ENCODE peak calls at places on chromosomes 11 and 22, in six cellular contexts. S is mesendoderm, P is OCI-LY7, K is esophagus squamous epithelium, H is esophagus muscularis mucosa, Z is IMR-90. X is an unnamed sample.
A peak's percentile ranks its signal among the peaks of the same experiment; 100 is the strongest.

GRCh38 chr11:46364056-46364455 is 16.8 kb downstream of the DGKZ start:
- DNase-seq in P (no peak), K (no peak), H (no peak), S (no peak), Z (no peak), X (no peak)

GRCh38 chr11:74004046-74004693 is 4.7 kb downstream of the UCP3 start:
- DNase-seq in K (no peak), P (no peak), S (no peak), Z (no peak), H (no peak), X (no peak)

GRCh38 chr11:61152816-61153592 is 8.2 kb downstream of the VPS37C start:
- DNase-seq in S (no peak), H (no peak), Z (peak; percentile 70), K (no peak), P (no peak), X (no peak)

GRCh38 chr22:39214383-39215069 is 30.3 kb downstream of the PDGFB start:
- DNase-seq in Z (peak; percentile 36), K (no peak), S (peak; percentile 91), P (no peak), H (no peak), X (no peak)

GRCh38 chr11:86274503-86274902 is 27.5 kb upstream of the HIKESHI start:
- DNase-seq in K (no peak), H (no peak), P (no peak), S (peak; percentile 80), Z (no peak), X (no peak)

GRCh38 chr11:70915158-70915795 is 337.1 kb downstream of the SHANK2 start:
- DNase-seq in Z (no peak), H (no peak), P (no peak), S (no peak), K (no peak), X (no peak)

GRCh38 chr11:84437129-84438123 is 1151.3 kb upstream of the CCDC90B start:
- DNase-seq in S (peak; percentile 94), H (no peak), K (no peak), Z (no peak), P (peak; percentile 15), X (peak; percentile 15)

GRCh38 chr11:117232911-117233409 is 489 bp downstream of the RNF214 start:
- DNase-seq in K (no peak), H (no peak), S (no peak), P (peak; percentile 29), Z (no peak), X (no peak)

GRCh38 chr22:40714514-40714966 is 35.3 kb downstream of the MCHR1 start:
- DNase-seq in Z (peak; percentile 68), P (no peak), S (peak; percentile 73), K (no peak), H (no peak), X (no peak)

GRCh38 chr11:81098471-81098870 is 1635.2 kb downstream of the FAM181B start:
- DNase-seq in H (no peak), K (no peak), S (no peak), Z (no peak), P (no peak), X (no peak)

GRCh38 chr22:46099740-46100139 is 50.6 kb upstream of the PPARA start:
- DNase-seq in K (no peak), P (no peak), Z (no peak), H (no peak), S (no peak), X (no peak)

GRCh38 chr22:45572444-45572843 is 69.8 kb downstream of the FBLN1 start:
- DNase-seq in Z (no peak), S (no peak), H (no peak), P (no peak), K (no peak), X (no peak)

GRCh38 chr11:126391970-126392637 is 36.6 kb downstream of the ST3GAL4 start:
- DNase-seq in Z (no peak), S (peak; percentile 65), K (no peak), P (peak; percentile 38), H (no peak), X (no peak)

GRCh38 chr11:61418136-61418535 is 11.6 kb downstream of the CPSF7 start:
- DNase-seq in Z (peak; percentile 20), K (no peak), H (no peak), P (no peak), S (no peak), X (no peak)

GRCh38 chr11:774873-775592 is 2.3 kb downstream of the GATD1 start:
- DNase-seq in H (no peak), Z (peak; percentile 33), P (no peak), S (no peak), K (no peak), X (no peak)

GRCh38 chr22:37328017-37328416 is 45.7 kb downstream of the CYTH4 start:
- DNase-seq in Z (peak; percentile 93), P (no peak), S (no peak), K (no peak), H (no peak), X (no peak)
- H3K27ac ChIP-seq in Z (peak overlapping the region; percentile 85), P (no peak overlapping the region), S (no peak overlapping the region), K (no peak overlapping the region), H (no peak overlapping the region), X (no peak overlapping the region)

GRCh38 chr11:131656179-131656838 is 285.9 kb downstream of the NTM start:
- DNase-seq in S (peak; percentile 91), P (no peak), H (no peak), Z (no peak), K (no peak), X (no peak)
- H3K27ac ChIP-seq in S (peak overlapping the region; percentile 35), P (no peak overlapping the region), H (no peak overlapping the region), Z (no peak overlapping the region), K (no peak overlapping the region), X (no peak overlapping the region)

DNA sequence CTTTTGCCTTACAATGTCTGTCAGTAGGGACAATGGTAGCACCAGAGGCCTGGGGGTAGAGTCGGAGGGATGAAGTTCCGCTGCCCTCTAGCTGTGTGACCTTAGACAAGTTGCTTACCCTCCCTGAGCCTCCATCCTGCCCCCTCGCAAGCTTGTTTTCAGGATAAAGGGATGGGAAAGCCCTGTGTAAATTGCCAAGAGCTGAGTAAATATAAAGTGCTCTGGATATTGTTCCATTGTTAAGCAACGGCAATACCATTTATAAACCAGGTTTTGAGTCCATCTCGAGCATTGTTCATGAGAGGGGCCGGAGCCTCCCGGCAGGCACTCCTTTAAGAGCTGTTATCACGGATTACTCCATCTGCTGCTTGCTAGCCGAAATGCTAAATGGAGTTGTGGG is 72.9 kb downstream of the ZBTB16 start:
- DNase-seq in K (no peak), H (no peak), S (peak; percentile 23), Z (no peak), P (no peak), X (no peak)
- H3K27ac ChIP-seq in K (peak overlapping the region; percentile 23), H (peak overlapping the region; percentile 12), S (no peak overlapping the region), Z (no peak overlapping the region), P (no peak overlapping the region), X (peak overlapping the region; percentile 51)

GRCh38 chr22:35380537-35381423 is at the start of gene HMOX1:
- DNase-seq in Z (peak; percentile 85), S (peak; percentile 84), H (peak; percentile 98), K (peak; percentile 36), P (peak; percentile 51), X (peak; percentile 94)
- H3K27ac ChIP-seq in Z (peak within 1 kb of the TSS; percentile 73), S (no peak within 1 kb of the TSS), H (peak within 1 kb of the TSS; percentile 86), K (peak within 1 kb of the TSS; percentile 86), P (no peak within 1 kb of the TSS), X (peak within 1 kb of the TSS; percentile 80)

X was measured in colonic mucosa.